ENCODE peak calls at places on chromosomes 5 and 9, in seven cellular contexts. U is globus pallidus; F is putamen; D is dorsolateral prefrontal cortex; Z is activated T-cell treated with anti-CD3 and anti-CD28 coated beads, Interleukin-2, amount 50 U/mL, for 4 hours; J is WTC11; W is T-helper 1 cell. A is an unnamed sample.

GRCh38 chr5:142644640-142645361 is 41.1 kb downstream of the FGF1 start:
- DNase-seq in J (no peak), Z (no peak), D (no peak), U (no peak), W (no peak), F (no peak), A (no peak)

GRCh38 chr9:126694206-126695081 is 80.7 kb downstream of the LMX1B start:
- DNase-seq in Z (no peak), W (no peak), U (no peak), D (no peak), F (no peak), J (peak; percentile 8), A (no peak)

GRCh38 chr9:87494970-87495471 is 2.6 kb upstream of the DAPK1 start:
- DNase-seq in W (no peak), F (no peak), U (no peak), J (no peak), D (no peak), Z (no peak), A (no peak)

GRCh38 chr5:1268666-1269065 is 26.2 kb downstream of the TERT start:
- DNase-seq in W (peak; percentile 59), F (no peak), J (no peak), Z (no peak), U (no peak), D (no peak), A (no peak)

GRCh38 chr9:68704498-68704803 is 589 bp upstream of the PIP5K1B start:
- DNase-seq in J (no peak), W (no peak), F (no peak), D (no peak), Z (no peak), U (no peak), A (no peak)

GRCh38 chr9:124764774-124765438 is 6.2 kb downstream of the NR6A1 start:
- DNase-seq in Z (no peak), U (no peak), D (no peak), W (no peak), J (no peak), F (no peak), A (no peak)

GRCh38 chr9:138051586-138052321 is 174.2 kb downstream of the CACNA1B start:
- DNase-seq in W (no peak), U (no peak), J (no peak), Z (no peak), F (no peak), D (no peak), A (no peak)

GRCh38 chr5:92042237-92042636 is 659.1 kb upstream of the ARRDC3 start:
- DNase-seq in J (no peak), D (no peak), Z (no peak), W (no peak), F (no peak), U (no peak), A (no peak)

GRCh38 chr5:1285883-1286291 is 9.0 kb downstream of the TERT start:
- DNase-seq in F (no peak), U (no peak), Z (no peak), W (no peak), D (no peak), J (no peak), A (no peak)